ENCODE peak calls at places on chromosomes 2 and 18, in eight cellular contexts. K is tibial artery; T is kidney; I is glutamatergic neuron; F is Peyer's patch; G is fibroblast of mammary gland; J is nephron progenitor cell; A is CD4-positive, alpha-beta T cell. Z is an unnamed sample.

GRCh38 chr2:51084750-51085149 is 52.8 kb upstream of the NRXN1 start:
- DNase-seq in A (no peak), J (no peak), T (no peak), F (no peak), I (no peak), G (no peak), K (no peak), Z (no peak)

GRCh38 chr2:33442528-33443069 is 33.9 kb upstream of the RASGRP3 start:
- DNase-seq in I (no peak), A (no peak), G (peak), K (no peak), J (no peak), F (no peak), T (no peak), Z (no peak)

GRCh38 chr2:229416116-229416694 is 145.1 kb upstream of the PID1 start:
- DNase-seq in G (peak), A (no peak), J (no peak), I (no peak), K (peak), F (no peak), T (peak), Z (no peak)

GRCh38 chr2:217972490-217972889 is 30.3 kb downstream of the TNS1 start:
- DNase-seq in F (no peak), I (no peak), J (no peak), G (no peak), T (no peak), K (peak), A (no peak), Z (no peak)

GRCh38 chr2:72561621-72562318 is 264.1 kb downstream of the EXOC6B start:
- DNase-seq in K (no peak), I (no peak), T (no peak), F (no peak), G (peak), J (no peak), A (no peak), Z (no peak)

GRCh38 chr2:221612171-221612570 is 40.1 kb upstream of the EPHA4 start:
- DNase-seq in G (no peak), A (no peak), I (no peak), F (no peak), T (no peak), J (no peak), K (no peak), Z (no peak)

GRCh38 chr2:9984217-9984739 is 32.8 kb downstream of the GRHL1 start:
- DNase-seq in J (no peak), I (no peak), F (no peak), T (no peak), K (no peak), G (peak), A (no peak), Z (peak)

GRCh38 chr2:9692392-9693137 is 61.8 kb upstream of the YWHAQ start:
- DNase-seq in F (no peak), K (peak), T (no peak), J (no peak), I (no peak), G (peak), A (no peak), Z (no peak)

GRCh38 chr2:173970421-173971042 is 5.4 kb upstream of the SP3 start:
- DNase-seq in I (no peak), T (no peak), A (no peak), G (no peak), K (no peak), F (no peak), J (no peak), Z (no peak)

GRCh38 chr2:133574620-133575019 is 6.4 kb upstream of the NCKAP5 start:
- DNase-seq in K (no peak), G (no peak), F (no peak), T (no peak), I (no peak), J (no peak), A (no peak), Z (no peak)

GRCh38 chr2:19009510-19009909 is 348.9 kb downstream of the OSR1 start:
- DNase-seq in K (no peak), A (no peak), I (no peak), T (no peak), J (no peak), F (no peak), G (no peak), Z (no peak)

GRCh38 chr2:102801098-102801718 is 39.4 kb downstream of the TMEM182 start:
- DNase-seq in A (no peak), I (no peak), J (no peak), K (no peak), G (peak), F (no peak), T (no peak), Z (no peak)

GRCh38 chr2:69816923-69817542 is 12.4 kb upstream of the GMCL1 start:
- DNase-seq in J (peak), G (peak), F (peak), K (peak), T (no peak), I (peak), A (peak), Z (peak)

GRCh38 chr18:35371412-35372195 is 5.5 kb downstream of the ZNF396 start:
- DNase-seq in G (peak), I (no peak), J (no peak), K (no peak), T (no peak), F (no peak), A (no peak), Z (no peak)

GRCh38 chr2:128325665-128326181 is 7.1 kb upstream of the HS6ST1 start:
- DNase-seq in A (no peak), G (no peak), K (no peak), F (peak), T (peak), J (no peak), I (no peak), Z (no peak)

GRCh38 chr2:46460991-46461715 is 18.2 kb upstream of the TMEM247 start:
- DNase-seq in J (peak), F (peak), A (peak), T (peak), G (peak), I (peak), K (peak), Z (peak)

GRCh38 chr2:100984892-100985307 is 17.2 kb upstream of the RPL31 start:
- DNase-seq in A (peak), F (peak), I (peak), K (peak), J (peak), T (peak), G (peak), Z (peak)

GRCh38 chr2:173395567-173396351 is 41.1 kb downstream of the CDCA7 start:
- DNase-seq in K (no peak), G (no peak), T (no peak), J (no peak), I (no peak), A (no peak), F (no peak), Z (no peak)

GRCh38 chr2:240868286-240869108 is at the start of gene AGXT:
- DNase-seq in J (no peak), F (no peak), G (peak), A (no peak), K (no peak), T (no peak), I (no peak), Z (no peak)

GRCh38 chr2:95377216-95377530 is 25.3 kb upstream of the FAHD2A start:
- DNase-seq in G (no peak), F (no peak), K (no peak), J (no peak), I (no peak), A (no peak), T (no peak), Z (no peak)

GRCh38 chr2:237231593-237231992 is 145.9 kb downstream of the COPS8 start:
- DNase-seq in G (peak), J (no peak), A (no peak), K (no peak), T (no peak), F (no peak), I (no peak), Z (no peak)

GRCh38 chr18:33097126-33097525 is 324.3 kb upstream of the KLHL14 start:
- DNase-seq in G (no peak), F (no peak), K (no peak), J (no peak), I (no peak), T (no peak), A (no peak), Z (no peak)

GRCh38 chr2:100206731-100207255 is 64.4 kb upstream of the AFF3 start:
- DNase-seq in K (no peak), T (no peak), A (no peak), J (no peak), G (no peak), I (no peak), F (no peak), Z (no peak)

GRCh38 chr18:47777626-47778025 is 152.8 kb downstream of the SMAD2 start:
- DNase-seq in G (no peak), A (no peak), K (no peak), I (no peak), F (no peak), J (no peak), T (no peak), Z (no peak)

GRCh38 chr18:47779381-47779780 is 151.1 kb downstream of the SMAD2 start:
- DNase-seq in F (no peak), A (no peak), I (no peak), G (no peak), J (no peak), K (no peak), T (no peak), Z (no peak)

GRCh38 chr18:47773931-47774330 is 156.5 kb downstream of the SMAD2 start:
- DNase-seq in T (no peak), G (no peak), J (no peak), A (no peak), I (no peak), F (no peak), K (no peak), Z (no peak)

GRCh38 chr18:47772374-47773248 is 157.8 kb downstream of the SMAD2 start:
- DNase-seq in T (no peak), G (peak), K (no peak), J (peak), I (peak), F (peak), A (peak), Z (peak)

DNA sequence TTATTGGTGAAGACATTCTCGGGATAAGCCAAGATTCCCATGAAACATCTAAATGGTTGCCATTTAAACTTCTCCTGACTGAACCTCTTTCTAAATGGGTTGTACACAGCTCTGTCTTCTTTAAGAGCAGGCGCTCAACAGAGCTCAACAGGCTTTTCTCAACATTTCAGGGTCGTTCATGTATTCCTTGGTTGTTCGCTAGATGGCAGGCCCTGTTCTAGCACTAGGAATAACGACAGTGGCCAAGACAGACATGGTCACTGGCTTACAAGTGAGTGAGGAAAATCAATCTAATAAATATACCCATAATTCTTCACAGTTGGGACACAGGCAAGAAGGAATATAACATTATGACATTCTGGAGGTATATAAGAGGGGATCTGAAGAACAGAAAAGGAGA is 154.5 kb downstream of the SMAD2 start:
- DNase-seq in F (no peak), K (no peak), A (no peak), I (no peak), J (no peak), G (peak), T (no peak), Z (no peak)
- TF ChIP-seq CTCF in F (no peak), K (no peak), A (no peak), I (no peak), J (no peak), G (no peak), T (no peak), Z (peak)

DNA sequence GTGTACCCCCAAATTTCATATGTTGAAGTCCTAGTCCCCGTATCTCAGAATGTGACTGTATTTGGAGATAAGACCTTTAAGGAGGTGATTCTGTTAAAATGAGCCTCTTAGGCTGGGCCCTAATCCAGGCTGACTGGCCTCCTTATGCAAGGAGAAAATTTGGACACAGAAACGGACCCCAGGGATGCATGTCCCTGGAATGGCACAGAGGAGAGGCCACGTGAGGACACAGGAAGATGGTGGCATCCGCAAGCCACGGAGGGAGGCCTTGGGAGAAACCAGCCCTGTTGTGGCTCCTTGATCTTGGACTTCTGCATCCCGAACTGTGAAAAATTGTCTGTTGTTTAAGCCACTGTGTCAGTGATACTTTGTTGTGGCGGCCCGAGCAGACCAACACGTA is 150.7 kb downstream of the COL4A4 start:
- DNase-seq in K (no peak), A (no peak), F (no peak), T (no peak), J (no peak), G (no peak), I (no peak), Z (no peak)
- TF ChIP-seq CTCF in K (no peak), A (no peak), F (no peak), T (no peak), J (no peak), G (no peak), I (no peak), Z (no peak)

GRCh38 chr2:59932341-59932740 is 621.1 kb downstream of the BCL11A start:
- DNase-seq in J (no peak), G (no peak), I (no peak), F (no peak), K (no peak), A (no peak), T (no peak), Z (no peak)
- TF ChIP-seq CTCF in J (no peak), G (no peak), I (no peak), F (no peak), K (no peak), A (no peak), T (no peak), Z (no peak)

DNA sequence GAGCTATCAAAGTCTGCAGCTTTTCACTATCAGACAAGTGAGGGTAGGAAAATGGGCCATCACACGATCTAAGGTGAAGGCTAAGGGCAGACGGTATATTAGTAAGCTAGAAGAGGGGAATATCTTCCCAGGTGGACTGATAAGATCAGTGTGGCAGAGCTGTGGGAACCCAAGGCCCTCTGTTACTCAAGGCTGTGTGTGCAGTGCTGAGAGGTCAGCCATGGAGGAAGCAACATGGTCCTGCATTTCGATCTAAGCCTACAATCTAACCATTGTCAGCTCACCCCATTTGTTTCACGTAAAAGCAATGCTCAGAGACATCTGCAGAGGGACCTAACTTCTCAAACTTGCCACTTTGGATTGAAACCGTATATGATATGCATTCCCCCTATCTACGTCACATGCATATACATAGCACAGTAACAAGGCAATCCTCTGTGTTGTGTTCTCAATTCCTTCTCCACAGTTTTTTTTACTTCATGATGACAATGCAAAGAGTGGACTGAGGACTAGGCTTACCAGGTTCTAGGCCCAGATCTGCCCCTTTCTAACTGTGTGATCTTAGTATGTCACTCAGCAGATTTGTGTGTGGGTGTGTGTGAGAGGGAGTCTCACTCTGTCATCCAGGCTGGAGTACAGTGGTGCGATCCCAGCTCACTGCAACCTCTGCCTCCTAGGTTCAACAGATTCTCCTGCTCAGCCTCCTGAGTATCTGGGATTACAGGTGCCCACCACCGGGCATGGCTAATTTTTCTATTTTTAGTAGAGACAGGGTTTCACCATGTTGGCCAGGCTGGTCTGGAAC is 45.2 kb downstream of the SLC8A1 start:
- DNase-seq in F (no peak), I (no peak), A (no peak), J (no peak), K (no peak), T (no peak), G (no peak), Z (no peak)
- TF ChIP-seq CTCF in F (no peak), I (no peak), A (no peak), J (no peak), K (no peak), T (no peak), G (no peak), Z (no peak)

DNA sequence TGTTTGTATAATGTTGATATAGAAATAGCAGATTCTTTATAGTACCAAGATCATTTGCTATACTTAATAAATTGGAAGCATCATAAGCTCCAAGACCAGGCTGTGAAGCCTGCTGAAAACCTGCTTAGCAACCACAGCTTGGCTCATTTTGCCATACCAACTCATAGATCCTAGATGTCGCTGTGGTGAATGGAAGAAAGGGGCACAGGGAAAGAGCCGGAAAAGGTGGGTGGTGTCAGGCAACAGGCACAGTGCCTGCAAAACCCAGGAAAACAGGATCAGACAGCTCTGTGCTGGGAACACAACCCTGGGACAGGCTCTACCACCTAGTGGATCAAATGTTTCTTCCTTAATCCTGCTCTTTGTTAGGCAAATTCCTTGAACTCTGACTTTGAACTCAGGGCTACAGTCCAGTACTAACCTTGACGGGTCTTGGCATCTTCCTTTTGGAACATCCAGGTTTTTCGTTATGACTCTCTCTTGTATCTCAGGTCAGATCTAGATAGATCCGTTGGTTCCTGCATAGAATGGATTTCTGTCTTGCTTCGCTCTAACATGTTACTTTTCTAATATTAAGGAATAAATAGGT is 31.6 kb downstream of the TWSG1 start:
- DNase-seq in G (peak), A (no peak), K (peak), J (peak), I (peak), T (no peak), F (no peak), Z (no peak)
- TF ChIP-seq CTCF in G (peak), A (no peak), K (peak), J (peak), I (no peak), T (peak), F (no peak), Z (no peak)

GRCh38 chr18:52348209-52348608 is 8.2 kb downstream of the DCC start:
- DNase-seq in G (no peak), K (no peak), T (no peak), F (no peak), A (no peak), I (peak), J (no peak), Z (no peak)
- TF ChIP-seq CTCF in G (peak), K (no peak), T (no peak), F (no peak), A (no peak), I (peak), J (peak), Z (no peak)

GRCh38 chr2:112768432-112768831 is 4.0 kb upstream of the CKAP2L start:
- DNase-seq in I (no peak), F (no peak), J (no peak), T (no peak), K (no peak), G (peak), A (no peak), Z (no peak)
- TF ChIP-seq CTCF in I (no peak), F (no peak), J (no peak), T (no peak), K (no peak), G (peak), A (no peak), Z (no peak)

DNA sequence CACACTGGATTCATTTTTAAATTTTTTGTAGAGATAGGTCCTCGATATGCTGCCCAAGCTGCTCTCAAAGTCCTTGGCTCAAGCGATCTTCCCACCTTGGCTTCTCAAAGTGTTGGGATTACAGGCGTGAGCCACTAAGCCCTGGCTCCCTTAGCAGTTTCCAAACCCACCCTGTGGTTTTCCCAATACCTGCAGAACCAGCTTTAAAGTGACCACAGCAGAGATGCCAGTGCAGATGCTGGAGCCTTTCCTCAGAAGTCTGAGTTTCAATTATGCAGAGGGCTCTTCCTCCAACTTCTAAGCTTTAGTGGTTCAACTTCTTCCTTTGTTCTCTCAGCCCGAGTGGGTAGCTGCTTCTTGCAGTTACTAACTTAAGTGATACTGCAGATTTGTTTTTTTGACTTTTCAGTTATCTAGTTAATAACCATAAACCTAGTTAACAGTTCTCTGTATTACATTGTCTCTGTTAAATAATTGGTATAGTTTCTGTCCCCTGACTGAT is 8.1 kb upstream of the HAAO start:
- DNase-seq in F (no peak), T (no peak), K (no peak), A (no peak), I (no peak), J (no peak), G (no peak), Z (no peak)
- TF ChIP-seq CTCF in F (no peak), T (no peak), K (no peak), A (no peak), I (no peak), J (no peak), G (no peak), Z (no peak)